ENCODE peak calls at places on chromosomes 5 and 9, in seven cellular contexts. M is NCI-H1417; D is CD8-positive, alpha-beta memory T cell; Y is GDM1; F is hepatic stellate cell; H is astrocyte of the hippocampus; V is heart left ventricle. U is an unnamed sample.

GRCh38 chr9:91790912-91791311 is 159.1 kb downstream of the ROR2 start:
- DNase-seq in M (no peak), Y (no peak), H (no peak), V (no peak), D (no peak), F (no peak), U (no peak)

GRCh38 chr5:83375049-83375710 is 96.4 kb upstream of the VCAN start:
- DNase-seq in M (no peak), Y (no peak), V (no peak), D (no peak), F (peak; percentile 4), H (no peak), U (no peak)

GRCh38 chr9:90832251-90832650 is 30.6 kb downstream of the SYK start:
- DNase-seq in F (no peak), Y (no peak), M (no peak), V (no peak), H (no peak), D (no peak), U (no peak)

GRCh38 chr9:76571288-76572204 is 112.6 kb downstream of the GCNT1 start:
- DNase-seq in Y (no peak), M (no peak), F (peak; percentile 22), H (peak; percentile 13), V (no peak), D (no peak), U (peak; percentile 36)

GRCh38 chr9:134041649-134041962 is 16.3 kb downstream of the BRD3OS start:
- DNase-seq in H (no peak), V (no peak), F (no peak), M (no peak), D (no peak), Y (no peak), U (peak; percentile 16)

GRCh38 chr9:81585191-81585763 is 104.1 kb downstream of the TLE1 start:
- DNase-seq in Y (no peak), H (no peak), V (no peak), D (no peak), M (peak; percentile 8), F (no peak), U (no peak)

GRCh38 chr5:1720396-1721110 is 79.1 kb downstream of the MRPL36 start:
- DNase-seq in Y (no peak), M (no peak), D (no peak), F (no peak), V (no peak), H (no peak), U (no peak)

GRCh38 chr5:154394328-154394727 is 51.5 kb upstream of the SAP30L start:
- DNase-seq in D (no peak), Y (no peak), V (no peak), M (no peak), F (no peak), H (no peak), U (no peak)

GRCh38 chr9:129981180-129981907 is 61.6 kb downstream of the FNBP1 start:
- DNase-seq in H (no peak), V (peak; percentile 29), Y (no peak), D (no peak), M (no peak), F (no peak), U (peak; percentile 42)

GRCh38 chr5:177389368-177390169 is 5.3 kb downstream of the SLC34A1 start:
- DNase-seq in D (peak; percentile 74), H (peak; percentile 79), F (peak; percentile 83), Y (no peak), V (no peak), M (no peak), U (peak; percentile 38)

GRCh38 chr5:149128023-149128875 is 13.0 kb upstream of the ABLIM3 start:
- DNase-seq in V (no peak), D (no peak), H (peak; percentile 56), M (peak; percentile 25), F (peak; percentile 67), Y (peak; percentile 24), U (peak; percentile 40)

GRCh38 chr5:132057498-132058255 is 2.8 kb upstream of the IL3 start:
- DNase-seq in V (no peak), M (no peak), Y (no peak), F (peak; percentile 3), H (no peak), D (no peak), U (peak; percentile 6)

GRCh38 chr5:44952376-44952775 is 143.6 kb downstream of the MRPS30 start:
- DNase-seq in D (no peak), V (no peak), Y (no peak), M (peak; percentile 28), H (peak; percentile 70), F (peak; percentile 1), U (no peak)

GRCh38 chr5:119329701-119330100 is 26.1 kb upstream of the TNFAIP8 start:
- DNase-seq in F (no peak), Y (no peak), H (no peak), M (no peak), V (no peak), D (no peak), U (no peak)

GRCh38 chr5:61866930-61867329 is 439.1 kb upstream of the KIF2A start:
- DNase-seq in F (no peak), H (peak; percentile 74), Y (no peak), V (no peak), M (no peak), D (no peak), U (no peak)

GRCh38 chr9:34585946-34586705 is 3.4 kb downstream of the CNTFR start:
- DNase-seq in V (no peak), F (no peak), Y (no peak), D (no peak), H (no peak), M (no peak), U (no peak)

GRCh38 chr5:179401-179800 is 11.9 kb upstream of the LRRC14B start:
- DNase-seq in M (no peak), D (no peak), H (no peak), V (no peak), F (no peak), Y (no peak), U (no peak)

GRCh38 chr9:98396236-98396635 is 140.8 kb upstream of the TBC1D2 start:
- DNase-seq in V (no peak), M (no peak), F (no peak), H (no peak), D (no peak), Y (no peak), U (no peak)

GRCh38 chr9:35254237-35254636 is 92.4 kb downstream of the UNC13B start:
- DNase-seq in D (no peak), Y (no peak), H (no peak), F (no peak), V (no peak), M (no peak), U (no peak)

GRCh38 chr9:34999576-34999975 is 10.0 kb downstream of the DNAJB5 start:
- DNase-seq in V (no peak), Y (no peak), M (no peak), D (no peak), H (no peak), F (peak; percentile 0), U (no peak)

GRCh38 chr9:77534376-77535057 is 113.6 kb downstream of the GNA14 start:
- DNase-seq in Y (no peak), D (no peak), V (no peak), F (no peak), H (no peak), M (peak; percentile 55), U (no peak)

GRCh38 chr9:3181049-3181953 is 337.4 kb upstream of the PUM3 start:
- DNase-seq in Y (no peak), F (peak; percentile 12), V (no peak), D (no peak), H (peak; percentile 70), M (peak; percentile 81), U (no peak)

GRCh38 chr5:169905017-169905416 is 75.3 kb downstream of the INSYN2B start:
- DNase-seq in V (no peak), Y (no peak), H (no peak), D (no peak), M (no peak), F (no peak), U (no peak)

GRCh38 chr5:40652441-40653220 is 27.1 kb upstream of the PTGER4 start:
- DNase-seq in Y (no peak), F (no peak), H (no peak), V (no peak), D (no peak), M (no peak), U (no peak)

GRCh38 chr5:65085181-65085580 is 316.5 kb downstream of the CWC27 start:
- DNase-seq in Y (no peak), F (no peak), H (no peak), D (no peak), M (no peak), V (no peak), U (no peak)